ENCODE peak calls at places on chromosomes 1 and 21, in nine cellular contexts. I is sigmoid colon, A is A673, V is astrocyte of the spinal cord, S is Panc1, E is body of pancreas, W is prostate gland, K is HFF-Myc, Z is pancreas. Y is an unnamed sample.
A peak's percentile ranks its signal among the peaks of the same experiment; 100 is the strongest.

GRCh38 chr1:89966666-89967065 is 28.2 kb upstream of the ZNF326 start:
- DNase-seq in I (no peak), A (no peak), V (no peak), S (no peak), E (no peak), W (no peak), K (no peak), Z (no peak), Y (peak; percentile 25)

GRCh38 chr1:228336308-228337030 is 70.2 kb downstream of the TRIM11 start:
- DNase-seq in I (peak; percentile 62), A (no peak), V (no peak), S (no peak), E (no peak), W (no peak), K (no peak), Z (no peak), Y (peak; percentile 35)

GRCh38 chr21:42352433-42353095 is 1.8 kb upstream of the TFF2 start:
- DNase-seq in I (peak; percentile 34), A (no peak), V (no peak), S (no peak), E (no peak), W (no peak), K (no peak), Z (no peak), Y (no peak)

GRCh38 chr1:87512431-87512830 is 183.8 kb downstream of the LMO4 start:
- DNase-seq in I (no peak), A (no peak), V (peak; percentile 7), S (no peak), E (no peak), W (no peak), K (no peak), Z (no peak), Y (no peak)

GRCh38 chr1:82179162-82179561 is 378.4 kb downstream of the ADGRL2 start:
- DNase-seq in I (no peak), A (no peak), V (no peak), S (no peak), E (no peak), W (no peak), K (no peak), Z (no peak), Y (no peak)

GRCh38 chr1:177705839-177706238 is 264.0 kb downstream of the SEC16B start:
- DNase-seq in I (no peak), A (no peak), V (no peak), S (no peak), E (no peak), W (no peak), K (no peak), Z (no peak), Y (no peak)

GRCh38 chr1:161228032-161228431 is 2.2 kb downstream of the TOMM40L start:
- DNase-seq in I (no peak), A (no peak), V (no peak), S (no peak), E (no peak), W (no peak), K (no peak), Z (no peak), Y (no peak)

GRCh38 chr1:180503274-180503862 is 991 bp upstream of the ACBD6 start:
- DNase-seq in I (no peak), A (no peak), V (no peak), S (no peak), E (no peak), W (no peak), K (no peak), Z (no peak), Y (peak; percentile 46)

GRCh38 chr1:182217967-182218366 is 156.5 kb upstream of the ZNF648 start:
- DNase-seq in I (no peak), A (no peak), V (no peak), S (no peak), E (no peak), W (peak; percentile 21), K (no peak), Z (no peak), Y (no peak)

GRCh38 chr1:182211364-182211763 is 149.9 kb upstream of the ZNF648 start:
- DNase-seq in I (no peak), A (no peak), V (no peak), S (no peak), E (no peak), W (no peak), K (no peak), Z (no peak), Y (no peak)

GRCh38 chr1:182215797-182216196 is 154.3 kb upstream of the ZNF648 start:
- DNase-seq in I (no peak), A (peak; percentile 14), V (peak; percentile 82), S (no peak), E (no peak), W (no peak), K (peak; percentile 61), Z (no peak), Y (no peak)

GRCh38 chr1:182213163-182213562 is 151.7 kb upstream of the ZNF648 start:
- DNase-seq in I (no peak), A (no peak), V (no peak), S (no peak), E (no peak), W (no peak), K (no peak), Z (no peak), Y (no peak)

DNA sequence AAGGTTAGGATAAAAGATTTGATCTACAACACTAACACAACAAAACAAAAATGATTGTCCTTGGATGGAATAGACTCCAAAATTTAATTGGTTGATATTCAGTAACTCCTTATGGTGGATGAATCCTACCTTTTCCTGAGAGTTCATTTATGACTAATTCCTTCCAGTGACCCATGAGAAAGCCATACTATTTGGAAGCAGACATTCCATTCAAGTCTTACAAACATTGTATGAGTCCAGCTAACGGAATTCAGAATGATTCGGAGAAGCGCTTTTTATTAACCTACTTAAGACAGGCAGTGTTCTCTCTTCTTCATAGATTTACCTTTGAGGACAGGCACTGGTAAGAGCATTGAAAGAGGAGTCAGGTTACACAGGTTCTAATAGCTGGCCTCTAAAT is 155.6 kb upstream of the ZNF648 start:
- DNase-seq in I (no peak), A (no peak), V (peak; percentile 74), S (no peak), E (no peak), W (no peak), K (no peak), Z (no peak), Y (no peak)
- TF ChIP-seq CTCF in I (no peak), A (no peak), V (no peak), S (no peak), E (no peak), W (no peak), K (no peak), Z (no peak), Y (no peak)

GRCh38 chr1:167676205-167676915 is 45.4 kb upstream of the MPZL1 start:
- DNase-seq in I (no peak), A (no peak), V (no peak), S (no peak), E (no peak), W (no peak), K (no peak), Z (no peak), Y (no peak)
- H3K4me3 ChIP-seq in I (no peak overlapping the region), A (no peak overlapping the region), V (no peak overlapping the region), S (no peak overlapping the region), E (no peak overlapping the region), W (no peak overlapping the region), K (no peak overlapping the region), Z (no peak overlapping the region), Y (no peak overlapping the region)

GRCh38 chr1:96999191-96999590 is 277.6 kb downstream of the PTBP2 start:
- DNase-seq in I (no peak), A (no peak), V (no peak), S (no peak), E (no peak), W (no peak), K (no peak), Z (no peak), Y (no peak)

GRCh38 chr1:97004054-97004453 is 282.5 kb downstream of the PTBP2 start:
- DNase-seq in I (no peak), A (no peak), V (peak; percentile 53), S (no peak), E (no peak), W (no peak), K (no peak), Z (no peak), Y (peak; percentile 18)

GRCh38 chr1:96997717-96998116 is 276.1 kb downstream of the PTBP2 start:
- DNase-seq in I (no peak), A (no peak), V (no peak), S (no peak), E (no peak), W (no peak), K (no peak), Z (no peak), Y (no peak)

GRCh38 chr1:96995351-96995750 is 273.8 kb downstream of the PTBP2 start:
- DNase-seq in I (no peak), A (no peak), V (peak; percentile 52), S (no peak), E (no peak), W (no peak), K (no peak), Z (no peak), Y (no peak)

DNA sequence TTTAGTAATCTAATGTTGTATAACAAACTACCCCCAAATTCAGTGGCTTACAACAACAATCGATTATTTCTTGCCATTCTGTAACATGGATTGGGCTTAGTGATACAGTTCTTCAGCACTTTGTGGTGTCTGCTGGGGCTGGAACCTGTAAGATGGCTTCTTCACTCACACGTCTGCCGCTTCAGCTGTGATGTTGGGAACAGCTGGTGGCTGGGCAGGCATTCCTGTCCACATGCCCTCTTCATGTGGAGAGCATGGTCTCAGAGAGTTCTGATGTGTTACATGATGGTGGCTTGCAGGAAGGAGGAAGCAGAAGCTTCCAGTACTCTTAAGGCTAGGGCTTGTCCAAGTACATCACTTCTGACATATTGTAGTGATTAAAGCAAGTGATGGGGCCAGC is 276.9 kb downstream of the PTBP2 start:
- DNase-seq in I (no peak), A (no peak), V (no peak), S (no peak), E (no peak), W (no peak), K (no peak), Z (no peak), Y (no peak)
- TF ChIP-seq CTCF in I (no peak), A (no peak), V (no peak), S (no peak), E (no peak), W (no peak), K (no peak), Z (no peak), Y (no peak)

GRCh38 chr1:61085191-61086086 is 3.1 kb downstream of the NFIA start:
- DNase-seq in I (no peak), A (no peak), V (no peak), S (no peak), E (no peak), W (no peak), K (no peak), Z (no peak), Y (no peak)

GRCh38 chr1:61088163-61088840 is 5.9 kb downstream of the NFIA start:
- DNase-seq in I (no peak), A (no peak), V (no peak), S (no peak), E (no peak), W (no peak), K (no peak), Z (no peak), Y (no peak)

GRCh38 chr1:61084560-61084991 is 2.2 kb downstream of the NFIA start:
- DNase-seq in I (no peak), A (peak; percentile 49), V (peak; percentile 37), S (no peak), E (no peak), W (no peak), K (no peak), Z (no peak), Y (peak; percentile 54)

GRCh38 chr1:61087574-61087973 is 5.2 kb downstream of the NFIA start:
- DNase-seq in I (no peak), A (no peak), V (no peak), S (no peak), E (no peak), W (no peak), K (no peak), Z (no peak), Y (no peak)

DNA sequence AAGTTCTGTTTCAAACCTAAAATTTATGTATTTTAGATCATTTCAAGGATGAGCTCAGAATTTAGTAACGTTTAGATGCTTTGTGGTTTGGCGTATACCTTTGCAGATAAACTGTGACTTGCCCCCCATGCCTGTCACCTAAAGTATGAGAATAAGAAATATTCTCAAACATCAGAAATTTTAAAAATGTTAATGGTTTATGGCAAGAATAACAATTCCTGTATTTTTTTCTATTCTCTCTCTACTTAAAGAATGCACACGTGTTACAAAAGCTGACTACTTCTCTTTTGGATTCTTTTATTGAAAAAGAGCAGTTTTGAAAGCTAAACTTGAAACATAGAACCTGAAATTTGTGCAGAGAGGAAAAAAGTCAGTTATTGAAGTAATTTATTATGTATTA is 3.9 kb downstream of the NFIA start:
- DNase-seq in I (no peak), A (no peak), V (no peak), S (no peak), E (no peak), W (no peak), K (no peak), Z (no peak), Y (no peak)
- H3K4me3 ChIP-seq in I (no peak overlapping the region), A (no peak overlapping the region), V (no peak overlapping the region), S (no peak overlapping the region), E (no peak overlapping the region), W (peak overlapping the region; percentile 3), K (no peak overlapping the region), Z (no peak overlapping the region), Y (no peak overlapping the region)